ENCODE peak calls at places on chromosomes 16 and 17, in seven cellular contexts. Y, R, H, J, X, T and Z are unnamed samples.

GRCh38 chr16:4319454-4319853 is 3.6 kb downstream of the GLIS2 start:
- DNase-seq in Y (no peak), R (no peak), H (no peak), J (no peak), X (no peak), T (no peak), Z (no peak)

GRCh38 chr16:30747331-30747730 is 894 bp upstream of the PHKG2 start:
- DNase-seq in Y (no peak), R (no peak), H (no peak), J (no peak), X (no peak), T (no peak), Z (no peak)

GRCh38 chr17:76709077-76709950 is 1.5 kb downstream of the MXRA7 start:
- DNase-seq in Y (no peak), R (no peak), H (peak; percentile 41), J (peak; percentile 82), X (no peak), T (peak; percentile 51), Z (no peak)

GRCh38 chr17:68705331-68706166 is 104.4 kb upstream of the FAM20A start:
- DNase-seq in Y (no peak), R (no peak), H (no peak), J (no peak), X (no peak), T (no peak), Z (no peak)

GRCh38 chr17:55432358-55433028 is 10.9 kb upstream of the MMD start:
- DNase-seq in Y (no peak), R (no peak), H (no peak), J (no peak), X (no peak), T (no peak), Z (no peak)

GRCh38 chr17:32187276-32187675 is 45.0 kb downstream of the RHOT1 start:
- DNase-seq in Y (no peak), R (no peak), H (no peak), J (no peak), X (no peak), T (no peak), Z (no peak)

GRCh38 chr17:68539536-68540469 is 27.6 kb downstream of the PRKAR1A start:
- DNase-seq in Y (no peak), R (no peak), H (peak; percentile 24), J (no peak), X (no peak), T (no peak), Z (peak; percentile 84)

GRCh38 chr17:32936894-32937500 is 9.0 kb downstream of the TMEM98 start:
- DNase-seq in Y (peak; percentile 77), R (peak; percentile 45), H (peak; percentile 59), J (peak; percentile 80), X (no peak), T (peak; percentile 80), Z (peak; percentile 81)

GRCh38 chr17:80898706-80899105 is 92.9 kb upstream of the CHMP6 start:
- DNase-seq in Y (no peak), R (no peak), H (no peak), J (no peak), X (no peak), T (no peak), Z (no peak)

GRCh38 chr16:50762241-50762640 is 20.4 kb downstream of the CYLD start:
- DNase-seq in Y (no peak), R (no peak), H (no peak), J (no peak), X (no peak), T (no peak), Z (no peak)

GRCh38 chr17:42428141-42428944 is 5.3 kb upstream of the CAVIN1 start:
- DNase-seq in Y (no peak), R (peak; percentile 88), H (peak; percentile 91), J (peak; percentile 63), X (no peak), T (no peak), Z (peak; percentile 88)

GRCh38 chr16:67092227-67092626 is 17.5 kb upstream of the PHAF1 start:
- DNase-seq in Y (no peak), R (no peak), H (no peak), J (no peak), X (no peak), T (no peak), Z (no peak)

DNA sequence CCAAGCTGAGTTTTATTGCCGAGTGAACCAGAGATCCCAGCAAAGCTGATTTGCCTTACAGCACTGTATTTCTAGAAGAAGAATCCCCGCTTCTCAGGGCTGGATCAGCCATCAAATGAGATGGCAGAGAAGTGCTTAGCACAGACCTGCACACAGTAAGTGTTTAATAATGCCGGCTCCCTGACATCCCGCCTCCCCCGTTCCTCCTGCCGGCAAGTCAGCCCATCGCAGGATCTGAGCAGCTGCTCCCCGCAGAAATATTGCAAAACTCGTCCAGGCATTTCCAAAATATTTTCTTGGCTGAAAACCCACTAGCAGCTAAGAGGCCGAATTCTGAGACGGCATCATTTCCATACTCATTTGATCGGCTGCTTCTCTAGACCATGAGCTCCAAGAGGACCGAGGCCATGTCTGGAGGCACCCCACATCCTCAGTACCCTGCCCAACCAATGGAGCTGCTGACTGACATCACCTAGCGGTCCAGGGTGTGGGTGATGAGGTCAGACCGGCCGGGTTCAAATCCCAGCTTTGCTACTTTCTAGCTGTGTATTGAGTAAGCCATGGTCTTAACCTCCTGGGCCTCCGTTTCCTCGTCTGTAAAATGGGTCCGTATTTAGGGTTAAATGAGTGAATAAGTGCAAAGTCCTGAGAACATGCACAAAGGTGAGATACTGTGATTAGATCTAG is 251.5 kb downstream of the KATNIP start:
- DNase-seq in Y (no peak), R (no peak), H (no peak), J (no peak), X (no peak), T (no peak), Z (no peak)
- TF ChIP-seq JUND in Y (no peak), R (no peak), H (no peak), J (no peak), X (no peak), T (no peak), Z (no peak)

GRCh38 chr16:56405977-56406376 is 19.4 kb downstream of the AMFR start:
- DNase-seq in Y (no peak), R (no peak), H (no peak), J (no peak), X (no peak), T (no peak), Z (no peak)

GRCh38 chr16:56399492-56399891 is 25.9 kb downstream of the AMFR start:
- DNase-seq in Y (no peak), R (no peak), H (no peak), J (no peak), X (no peak), T (no peak), Z (no peak)

GRCh38 chr16:56400458-56400857 is 24.9 kb downstream of the AMFR start:
- DNase-seq in Y (no peak), R (no peak), H (no peak), J (no peak), X (no peak), T (no peak), Z (no peak)

GRCh38 chr16:56399047-56399446 is 26.3 kb downstream of the AMFR start:
- DNase-seq in Y (no peak), R (no peak), H (no peak), J (no peak), X (no peak), T (no peak), Z (no peak)

DNA sequence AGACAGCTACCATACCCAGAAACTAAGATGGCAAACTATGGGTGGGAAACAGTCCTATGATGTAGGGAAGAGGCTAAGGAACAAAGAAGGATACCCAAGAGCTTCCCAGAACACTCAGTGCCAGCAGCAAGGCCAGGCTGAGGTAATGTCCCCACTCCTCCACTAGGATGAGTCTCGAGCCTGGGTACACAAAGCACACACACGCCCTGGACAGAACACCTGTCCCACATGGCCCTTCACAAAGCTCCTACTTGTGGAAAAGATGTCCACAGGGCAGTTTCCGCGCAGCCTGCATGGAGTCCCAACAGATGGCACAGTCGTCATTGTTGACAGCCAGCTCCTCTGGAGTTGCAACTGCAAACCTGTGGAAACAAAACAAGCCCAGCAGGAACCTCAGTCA is 23.9 kb downstream of the AMFR start:
- DNase-seq in Y (no peak), R (peak; percentile 12), H (peak; percentile 42), J (peak; percentile 52), X (no peak), T (peak; percentile 23), Z (peak; percentile 40)
- TF ChIP-seq JUND in Y (no peak), R (no peak), H (no peak), J (no peak), X (no peak), T (no peak), Z (no peak)

GRCh38 chr17:63754046-63754445 is 12.4 kb upstream of the STRADA start:
- DNase-seq in Y (no peak), R (no peak), H (no peak), J (no peak), X (no peak), T (no peak), Z (no peak)

GRCh38 chr17:63753215-63753614 is 11.6 kb upstream of the STRADA start:
- DNase-seq in Y (no peak), R (no peak), H (no peak), J (no peak), X (no peak), T (no peak), Z (no peak)

GRCh38 chr17:63752707-63753106 is 11.1 kb upstream of the STRADA start:
- DNase-seq in Y (no peak), R (no peak), H (no peak), J (no peak), X (no peak), T (no peak), Z (no peak)

GRCh38 chr17:63751806-63752205 is 10.2 kb upstream of the STRADA start:
- DNase-seq in Y (no peak), R (no peak), H (no peak), J (no peak), X (no peak), T (no peak), Z (no peak)
- TF ChIP-seq JUND in Y (no peak), R (no peak), H (no peak), J (no peak), X (no peak), T (no peak), Z (no peak)

DNA sequence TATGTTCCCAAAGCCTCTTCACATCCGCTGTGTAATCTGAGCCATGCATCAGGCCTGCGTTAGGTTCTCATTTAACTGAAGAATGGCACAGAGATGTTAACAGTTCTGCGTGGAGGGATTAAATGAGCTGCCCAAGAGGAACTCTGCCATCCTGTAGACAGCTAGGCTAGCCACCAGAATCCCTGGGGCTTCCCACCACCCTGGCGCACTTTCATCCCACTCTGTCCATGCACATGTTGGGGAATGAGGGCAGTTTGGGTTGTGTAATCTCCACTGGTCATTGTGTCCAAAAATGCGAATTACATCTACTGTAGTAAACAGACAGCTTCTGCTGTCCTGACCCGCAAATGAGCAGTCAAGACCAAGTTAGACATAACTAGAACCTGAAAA is 1.0 kb upstream of the GLG1 start:
- DNase-seq in Y (no peak), R (no peak), H (no peak), J (no peak), X (no peak), T (no peak), Z (no peak)
- TF ChIP-seq JUND in Y (no peak), R (no peak), H (no peak), J (no peak), X (no peak), T (no peak), Z (no peak)